ENCODE peak calls at places on chromosome 7, in five cellular contexts. I is SK-N-SH, E is HepG2, D is K562, H is H1. A is an unnamed sample.

GRCh38 chr7:130063036-130063435 is 7.3 kb upstream of the KLHDC10 start:
- DNase-seq in I (peak; percentile 70), E (peak; percentile 50), D (peak; percentile 51), H (peak; percentile 17), A (no peak)

GRCh38 chr7:50471970-50472369 is 21.8 kb upstream of the FIGNL1 start:
- DNase-seq in I (no peak), E (no peak), D (no peak), H (no peak), A (no peak)

GRCh38 chr7:36583318-36583717 is 141.0 kb downstream of the AOAH start:
- DNase-seq in I (no peak), E (no peak), D (no peak), H (no peak), A (no peak)

GRCh38 chr7:114986805-114987204 is 64.9 kb downstream of the MDFIC start:
- DNase-seq in I (no peak), E (no peak), D (no peak), H (no peak), A (no peak)

GRCh38 chr7:16436306-16436705 is 15.0 kb upstream of the CRPPA start:
- DNase-seq in I (no peak), E (no peak), D (no peak), H (no peak), A (no peak)

GRCh38 chr7:130152270-130153141 is 52.7 kb downstream of the TMEM209 start:
- DNase-seq in I (no peak), E (no peak), D (no peak), H (no peak), A (no peak)

GRCh38 chr7:8176370-8177081 is 85.4 kb downstream of the ICA1 start:
- DNase-seq in I (no peak), E (no peak), D (no peak), H (no peak), A (peak; percentile 96)

GRCh38 chr7:80129785-80130184 is 4.8 kb upstream of the GNAI1 start:
- DNase-seq in I (no peak), E (no peak), D (no peak), H (no peak), A (no peak)

GRCh38 chr7:134448359-134449229 is 10.3 kb downstream of the AKR1B1 start:
- DNase-seq in I (no peak), E (no peak), D (peak; percentile 80), H (no peak), A (no peak)

GRCh38 chr7:71555758-71556157 is 423.8 kb downstream of the GALNT17 start:
- DNase-seq in I (no peak), E (no peak), D (no peak), H (no peak), A (no peak)

GRCh38 chr7:35716038-35716803 is 21.3 kb upstream of the HERPUD2 start:
- DNase-seq in I (peak; percentile 58), E (no peak), D (no peak), H (no peak), A (no peak)

GRCh38 chr7:91351374-91351773 is 87.1 kb downstream of the FZD1 start:
- DNase-seq in I (no peak), E (peak; percentile 3), D (no peak), H (no peak), A (no peak)

GRCh38 chr7:42278360-42278759 is 41.4 kb upstream of the GLI3 start:
- DNase-seq in I (no peak), E (no peak), D (no peak), H (no peak), A (no peak)

GRCh38 chr7:137579913-137580640 is 236.5 kb upstream of the PTN start:
- DNase-seq in I (no peak), E (no peak), D (no peak), H (no peak), A (no peak)

GRCh38 chr7:155131090-155131489 is 61.0 kb downstream of the HTR5A start:
- DNase-seq in I (no peak), E (no peak), D (no peak), H (no peak), A (no peak)

GRCh38 chr7:50479743-50480517 is 29.8 kb upstream of the FIGNL1 start:
- DNase-seq in I (no peak), E (no peak), D (no peak), H (no peak), A (no peak)

GRCh38 chr7:1466524-1467271 is 7.4 kb upstream of the MICALL2 start:
- DNase-seq in I (peak; percentile 86), E (peak; percentile 93), D (peak; percentile 62), H (no peak), A (no peak)

GRCh38 chr7:34277801-34278195 is 372.5 kb downstream of the BMPER start:
- DNase-seq in I (no peak), E (no peak), D (no peak), H (no peak), A (no peak)

GRCh38 chr7:127514499-127514898 is 70.9 kb downstream of the GCC1 start:
- DNase-seq in I (peak; percentile 68), E (peak; percentile 23), D (no peak), H (no peak), A (no peak)

GRCh38 chr7:4097001-4097609 is 585.0 kb upstream of the FOXK1 start:
- DNase-seq in I (no peak), E (no peak), D (no peak), H (no peak), A (no peak)

GRCh38 chr7:17535776-17536175 is 237.3 kb downstream of the AHR start:
- DNase-seq in I (no peak), E (no peak), D (no peak), H (no peak), A (no peak)

GRCh38 chr7:100483728-100484635 is at the start of gene NYAP1:
- DNase-seq in I (peak; percentile 97), E (no peak), D (peak; percentile 95), H (no peak), A (no peak)

GRCh38 chr7:63867127-63867526 is 131.5 kb upstream of the ZNF722 start:
- DNase-seq in I (no peak), E (no peak), D (no peak), H (no peak), A (no peak)

GRCh38 chr7:33798671-33799325 is 106.5 kb upstream of the BMPER start:
- DNase-seq in I (no peak), E (no peak), D (no peak), H (no peak), A (no peak)

GRCh38 chr7:77242535-77242934 is 42.9 kb upstream of the FGL2 start:
- DNase-seq in I (no peak), E (no peak), D (no peak), H (no peak), A (no peak)

GRCh38 chr7:67484244-67484751 is 487.7 kb downstream of the TYW1 start:
- DNase-seq in I (peak; percentile 77), E (peak; percentile 63), D (peak; percentile 71), H (peak; percentile 61), A (no peak)

GRCh38 chr7:70298780-70299446 is 700.6 kb downstream of the AUTS2 start:
- DNase-seq in I (peak; percentile 73), E (no peak), D (no peak), H (no peak), A (no peak)

GRCh38 chr7:37527109-37527508 is 78.4 kb upstream of the ELMO1 start:
- DNase-seq in I (no peak), E (no peak), D (no peak), H (no peak), A (no peak)

DNA sequence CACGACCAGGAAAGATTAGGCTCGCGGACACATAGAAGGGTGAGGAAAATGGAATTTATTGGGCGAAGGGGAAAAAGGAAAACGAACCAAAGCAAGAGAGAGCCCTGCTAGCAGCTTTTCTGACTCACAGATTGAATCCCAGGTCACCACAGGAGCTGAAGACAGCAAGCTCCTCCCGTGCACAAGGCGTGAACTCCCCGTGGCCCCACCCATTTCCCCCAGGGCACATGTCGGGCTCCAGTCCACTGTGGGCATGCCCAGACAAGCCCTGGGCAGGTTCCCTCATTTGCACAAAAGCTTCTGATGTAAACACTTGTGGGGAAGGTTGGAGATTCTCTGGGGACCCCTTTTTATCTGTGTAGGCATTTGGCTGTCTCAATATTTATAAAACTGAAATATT is 582.4 kb downstream of the SUGCT start:
- DNase-seq in I (peak; percentile 51), E (peak; percentile 25), D (no peak), H (peak; percentile 62), A (no peak)
- H3K9ac ChIP-seq in I (peak overlapping the region; percentile 62), E (no peak overlapping the region), D (no peak overlapping the region), H (no peak overlapping the region), A (no peak overlapping the region)

GRCh38 chr7:46687203-46687602 is 766.1 kb upstream of the IGFBP3 start:
- DNase-seq in I (no peak), E (no peak), D (no peak), H (no peak), A (no peak)
- TF ChIP-seq GABPA in I (no peak), E (no peak), D (no peak), H (no peak), A (no peak)

GRCh38 chr7:47751068-47751467 is 169.2 kb upstream of the TNS3 start:
- DNase-seq in I (no peak), E (no peak), D (no peak), H (no peak), A (no peak)

GRCh38 chr7:47758546-47758945 is 176.6 kb upstream of the TNS3 start:
- DNase-seq in I (no peak), E (no peak), D (no peak), H (no peak), A (no peak)

GRCh38 chr7:47757946-47758371 is 176.0 kb upstream of the TNS3 start:
- DNase-seq in I (no peak), E (no peak), D (no peak), H (no peak), A (no peak)

GRCh38 chr7:47759056-47759706 is 177.3 kb upstream of the TNS3 start:
- DNase-seq in I (no peak), E (no peak), D (no peak), H (no peak), A (no peak)

GRCh38 chr7:47755248-47755647 is 173.3 kb upstream of the TNS3 start:
- DNase-seq in I (no peak), E (no peak), D (no peak), H (no peak), A (no peak)
- H3K9ac ChIP-seq in I (no peak overlapping the region), E (no peak overlapping the region), D (no peak overlapping the region), H (no peak overlapping the region), A (no peak overlapping the region)

GRCh38 chr7:157514746-157515145 is 177.9 kb downstream of the DNAJB6 start:
- DNase-seq in I (no peak), E (no peak), D (no peak), H (no peak), A (no peak)
- TF ChIP-seq GABPA in I (no peak), E (no peak), D (no peak), H (no peak), A (no peak)

GRCh38 chr7:27166475-27167169 is 1.3 kb upstream of the HOXA9 start:
- DNase-seq in I (no peak), E (no peak), D (no peak), H (no peak), A (no peak)
- H3K9ac ChIP-seq in I (no peak overlapping the region), E (no peak overlapping the region), D (no peak overlapping the region), H (no peak overlapping the region), A (no peak overlapping the region)

A was measured in GM12878.